ENCODE peak calls at places on chromosomes 13 and 19, in eight cellular contexts. G is COLO829; Q is ovary; I is tibial artery; X is stimulated activated CD4-positive, alpha-beta T cell treated with anti-CD3 and anti-CD28 coated beads, TNF-alpha, amount 100 ng/mL, for 48 hours; N is T-cell; E is SHP77 treated with DMSO at 0.1 percent for 48 hours; R is cardiac muscle cell. O is an unnamed sample.

GRCh38 chr13:51818771-51819511 is 15.0 kb upstream of the DHRS12 start:
- DNase-seq in G (no peak), Q (no peak), I (peak; percentile 80), X (no peak), N (no peak), E (no peak), R (no peak), O (no peak)

GRCh38 chr13:91459485-91459884 is 61.1 kb downstream of the GPC5 start:
- DNase-seq in G (no peak), Q (no peak), I (no peak), X (no peak), N (no peak), E (no peak), R (no peak), O (no peak)

GRCh38 chr19:45211751-45212381 is 33.3 kb downstream of the BLOC1S3 start:
- DNase-seq in G (no peak), Q (peak; percentile 44), I (no peak), X (no peak), N (no peak), E (no peak), R (no peak), O (no peak)

GRCh38 chr13:38703255-38703654 is 16.4 kb downstream of the FREM2 start:
- DNase-seq in G (no peak), Q (no peak), I (no peak), X (no peak), N (no peak), E (no peak), R (no peak), O (no peak)

GRCh38 chr19:5086725-5087439 is 118.0 kb downstream of the KDM4B start:
- DNase-seq in G (no peak), Q (no peak), I (no peak), X (no peak), N (no peak), E (peak; percentile 69), R (no peak), O (no peak)

GRCh38 chr13:98216135-98216565 is 39.1 kb upstream of the RNF113B start:
- DNase-seq in G (peak; percentile 29), Q (no peak), I (peak; percentile 87), X (no peak), N (no peak), E (peak; percentile 48), R (peak; percentile 62), O (peak; percentile 89)

GRCh38 chr19:45873219-45873772 is 9.2 kb downstream of the FOXA3 start:
- DNase-seq in G (no peak), Q (no peak), I (no peak), X (no peak), N (no peak), E (no peak), R (no peak), O (no peak)

GRCh38 chr19:7658219-7658686 is 10.6 kb upstream of the RETN start:
- DNase-seq in G (no peak), Q (no peak), I (no peak), X (no peak), N (peak; percentile 48), E (no peak), R (no peak), O (peak; percentile 13)

GRCh38 chr19:20858861-20859260 is 64.2 kb upstream of the ZNF85 start:
- DNase-seq in G (no peak), Q (no peak), I (no peak), X (no peak), N (no peak), E (no peak), R (no peak), O (no peak)

GRCh38 chr13:33057019-33057785 is 41.0 kb downstream of the KL start:
- DNase-seq in G (no peak), Q (no peak), I (no peak), X (no peak), N (no peak), E (peak; percentile 15), R (no peak), O (peak; percentile 19)

GRCh38 chr19:30132312-30133075 is 190.5 kb downstream of the URI1 start:
- DNase-seq in G (no peak), Q (peak; percentile 20), I (peak; percentile 42), X (no peak), N (no peak), E (no peak), R (no peak), O (no peak)

GRCh38 chr19:54420383-54421168 is 5.3 kb downstream of the TTYH1 start:
- DNase-seq in G (peak; percentile 90), Q (peak; percentile 51), I (no peak), X (no peak), N (no peak), E (no peak), R (no peak), O (no peak)

GRCh38 chr13:27170521-27171243 is 929 bp downstream of the USP12 start:
- DNase-seq in G (no peak), Q (peak; percentile 68), I (no peak), X (peak; percentile 14), N (peak; percentile 8), E (no peak), R (peak; percentile 79), O (peak; percentile 33)

GRCh38 chr13:71867101-71867814 is at the start of gene DACH1:
- DNase-seq in G (peak; percentile 4), Q (peak; percentile 36), I (no peak), X (no peak), N (no peak), E (peak; percentile 93), R (peak; percentile 73), O (peak; percentile 39)

GRCh38 chr19:44907613-44908012 is 2.0 kb downstream of the APOE start:
- DNase-seq in G (no peak), Q (no peak), I (no peak), X (no peak), N (no peak), E (no peak), R (no peak), O (no peak)

GRCh38 chr13:94419304-94419943 is 60.1 kb downstream of the DCT start:
- DNase-seq in G (no peak), Q (no peak), I (no peak), X (peak; percentile 17), N (no peak), E (no peak), R (no peak), O (peak; percentile 46)

GRCh38 chr19:32357720-32358119 is 12.3 kb downstream of the ZNF507 start:
- DNase-seq in G (peak; percentile 33), Q (no peak), I (no peak), X (no peak), N (no peak), E (no peak), R (no peak), O (peak; percentile 4)

GRCh38 chr19:46748325-46749109 is 2.3 kb upstream of the STRN4 start:
- DNase-seq in G (peak; percentile 33), Q (peak; percentile 69), I (no peak), X (peak; percentile 67), N (peak; percentile 72), E (no peak), R (peak; percentile 78), O (peak; percentile 50)

GRCh38 chr19:47573076-47574026 is at the start of gene ZNF541:
- DNase-seq in G (no peak), Q (peak; percentile 58), I (peak; percentile 82), X (peak; percentile 56), N (peak; percentile 85), E (no peak), R (no peak), O (no peak)

GRCh38 chr19:49555600-49556411 is 24.6 kb downstream of the NOSIP start:
- DNase-seq in G (peak; percentile 53), Q (peak; percentile 80), I (peak; percentile 69), X (peak; percentile 60), N (peak; percentile 86), E (no peak), R (peak; percentile 90), O (no peak)

GRCh38 chr13:35808846-35809245 is 322.3 kb downstream of the DCLK1 start:
- DNase-seq in G (no peak), Q (no peak), I (no peak), X (no peak), N (no peak), E (no peak), R (no peak), O (no peak)

GRCh38 chr19:55289117-55289796 is 5.5 kb downstream of the BRSK1 start:
- DNase-seq in G (no peak), Q (no peak), I (no peak), X (no peak), N (no peak), E (no peak), R (no peak), O (peak; percentile 49)

GRCh38 chr13:33281951-33282595 is 3.5 kb downstream of the STARD13 start:
- DNase-seq in G (peak; percentile 63), Q (no peak), I (no peak), X (no peak), N (no peak), E (no peak), R (no peak), O (peak; percentile 82)

GRCh38 chr19:32232449-32232848 is 113.0 kb upstream of the ZNF507 start:
- DNase-seq in G (no peak), Q (no peak), I (no peak), X (no peak), N (no peak), E (no peak), R (no peak), O (no peak)